ENCODE peak calls at places on chromosome X, in eight cellular contexts. K, S, R, L, J, V, G and Q are unnamed samples.

GRCh38 chrX:13732246-13733067 is 2.0 kb downstream of the TRAPPC2 start:
- DNase-seq in S (no peak), L (no peak), V (no peak), J (no peak), G (no peak), K (no peak), R (no peak), Q (no peak)

GRCh38 chrX:150362599-150363481 is at the start of gene MAMLD1:
- DNase-seq in R (peak; percentile 69), V (peak; percentile 32), L (peak; percentile 89), J (peak; percentile 76), S (peak; percentile 68), K (peak; percentile 82), G (peak; percentile 31), Q (no peak)

GRCh38 chrX:103404225-103405008 is 28.1 kb downstream of the BEX3 start:
- DNase-seq in G (peak; percentile 1), K (peak; percentile 88), V (peak; percentile 38), S (peak; percentile 18), J (peak; percentile 71), R (peak; percentile 74), L (no peak), Q (no peak)

GRCh38 chrX:85992811-85993229 is 54.5 kb downstream of the CHM start:
- DNase-seq in K (no peak), R (no peak), J (no peak), S (no peak), L (no peak), G (no peak), V (no peak), Q (no peak)

GRCh38 chrX:74383611-74384010 is 37.7 kb upstream of the SLC16A2 start:
- DNase-seq in S (peak; percentile 10), K (peak; percentile 58), L (no peak), J (no peak), G (no peak), V (no peak), R (peak; percentile 15), Q (no peak)

GRCh38 chrX:8726031-8726652 is 5.8 kb downstream of the ANOS1 start:
- DNase-seq in K (no peak), V (no peak), S (no peak), L (no peak), G (no peak), R (no peak), J (no peak), Q (no peak)

GRCh38 chrX:130575831-130576404 is 174.1 kb downstream of the RBMX2 start:
- DNase-seq in S (peak; percentile 21), J (peak; percentile 41), L (no peak), R (no peak), V (peak; percentile 0), K (peak; percentile 51), G (peak; percentile 3), Q (no peak)

GRCh38 chrX:68878977-68879376 is 50.2 kb downstream of the EFNB1 start:
- DNase-seq in G (no peak), L (no peak), K (no peak), J (no peak), V (no peak), S (no peak), R (no peak), Q (peak; percentile 84)

GRCh38 chrX:110133735-110134370 is 130.9 kb downstream of the TMEM164 start:
- DNase-seq in R (no peak), L (no peak), V (no peak), S (no peak), K (no peak), G (no peak), J (no peak), Q (no peak)

GRCh38 chrX:29196501-29196900 is 609.3 kb downstream of the IL1RAPL1 start:
- DNase-seq in R (no peak), S (no peak), L (no peak), V (no peak), G (no peak), K (no peak), J (no peak), Q (no peak)

GRCh38 chrX:118637997-118638396 is 89.4 kb upstream of the IL13RA1 start:
- DNase-seq in L (no peak), S (no peak), K (peak; percentile 11), V (no peak), G (no peak), J (no peak), R (no peak), Q (no peak)

GRCh38 chrX:100512471-100512870 is 72.3 kb upstream of the TNMD start:
- DNase-seq in S (no peak), V (no peak), R (no peak), J (no peak), L (no peak), K (peak; percentile 1), G (peak; percentile 2), Q (no peak)

GRCh38 chrX:106742831-106743230 is 16.3 kb downstream of the RNF128 start:
- DNase-seq in R (no peak), L (no peak), K (no peak), G (no peak), S (no peak), J (no peak), V (no peak), Q (no peak)

DNA sequence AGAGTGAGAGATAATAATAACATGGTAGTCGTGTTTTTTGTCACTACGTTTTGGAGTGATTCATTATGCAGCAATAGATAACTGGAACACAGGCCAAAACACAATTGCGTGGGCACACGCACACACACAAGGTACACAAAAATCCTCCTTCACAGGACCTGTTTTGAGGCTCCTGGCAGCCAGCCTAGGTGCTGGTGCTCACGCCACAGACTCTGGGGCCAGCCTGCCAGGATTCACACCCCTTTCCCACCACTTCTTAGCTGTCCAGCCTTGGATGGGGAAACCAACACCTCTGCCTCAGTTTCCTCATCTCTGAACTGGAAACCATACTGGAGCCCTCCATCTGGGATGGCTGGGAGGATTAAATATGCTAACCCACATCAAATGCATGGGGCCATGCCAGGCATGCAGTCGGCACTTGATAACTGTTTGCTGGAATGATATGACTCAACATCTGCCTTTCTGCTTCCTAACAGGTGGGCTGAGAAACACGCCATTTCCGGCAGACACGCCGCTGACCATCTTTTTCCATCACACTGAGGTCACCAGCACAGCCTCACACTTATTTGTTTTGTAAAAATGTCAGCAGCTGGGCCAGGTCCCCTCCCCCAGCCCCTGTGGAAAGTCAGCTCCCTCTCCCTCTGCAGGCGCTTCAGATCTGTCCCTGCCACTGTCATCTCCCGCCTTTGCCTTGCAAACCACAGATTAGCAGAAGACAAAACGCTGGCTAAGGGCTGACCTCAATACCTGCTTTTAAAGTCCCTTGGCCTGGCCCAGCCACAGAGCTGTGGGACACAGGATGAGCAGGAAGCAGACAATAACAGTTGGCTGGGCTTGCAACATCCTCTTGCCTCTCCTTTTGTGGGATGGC is 237.5 kb downstream of the BCOR start:
- DNase-seq in S (no peak), J (no peak), L (no peak), K (peak; percentile 65), R (peak; percentile 39), G (no peak), V (peak; percentile 36), Q (no peak)
- H3K27ac ChIP-seq in S (no peak overlapping the region), J (no peak overlapping the region), L (peak overlapping the region; percentile 22), K (peak overlapping the region; percentile 35), R (no peak overlapping the region), G (no peak overlapping the region), V (no peak overlapping the region), Q (no peak overlapping the region)

GRCh38 chrX:40149286-40150175 is 51.8 kb upstream of the BCOR start:
- DNase-seq in L (no peak), S (no peak), J (no peak), K (no peak), V (no peak), R (no peak), G (no peak), Q (no peak)
- H3K4me3 ChIP-seq in L (no peak overlapping the region), S (no peak overlapping the region), J (no peak overlapping the region), K (no peak overlapping the region), V (no peak overlapping the region), R (no peak overlapping the region), G (no peak overlapping the region), Q (no peak overlapping the region)

GRCh38 chrX:156001001-156001666 is 3.6 kb downstream of the IL9R start:
- DNase-seq in L (peak; percentile 67), S (no peak), J (no peak), G (no peak), K (no peak), V (no peak), R (no peak), Q (no peak)

GRCh38 chrX:156003486-156004185 is 6.1 kb downstream of the IL9R start:
- DNase-seq in J (no peak), S (no peak), V (no peak), G (no peak), K (no peak), R (no peak), L (no peak), Q (no peak)

GRCh38 chrX:156004256-156004655 is 6.8 kb downstream of the IL9R start:
- DNase-seq in S (no peak), L (no peak), J (no peak), V (no peak), K (no peak), R (no peak), G (no peak), Q (no peak)

GRCh38 chrX:156001667-156002021 is 4.1 kb downstream of the IL9R start:
- DNase-seq in S (no peak), L (no peak), G (no peak), R (no peak), V (no peak), J (no peak), K (no peak), Q (no peak)

DNA sequence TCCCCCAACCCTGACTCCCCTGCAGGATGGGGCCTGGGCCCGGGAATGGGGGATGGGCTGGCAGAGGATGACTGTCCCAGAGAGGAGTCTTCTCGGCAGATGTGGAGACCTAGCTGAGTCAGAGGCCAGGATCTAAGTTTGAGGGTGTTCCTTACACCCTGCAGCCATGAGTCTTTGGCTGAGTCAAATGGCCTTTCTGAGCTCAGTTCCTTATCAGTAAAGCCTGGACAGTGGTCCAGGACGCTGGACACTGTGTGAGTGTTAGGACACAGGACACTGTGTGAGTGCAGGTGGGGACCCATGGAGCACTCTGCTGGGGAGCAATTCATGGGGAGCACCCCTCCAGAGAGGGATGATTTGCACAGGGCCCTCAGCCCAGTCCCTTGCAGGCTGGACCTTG is 5.0 kb downstream of the IL9R start:
- DNase-seq in S (no peak), J (no peak), G (no peak), R (no peak), L (no peak), K (no peak), V (no peak), Q (no peak)
- H3K4me1 ChIP-seq in S (no peaks in the 10 kb centered on the region), J (no peaks in the 10 kb centered on the region), G (no peaks in the 10 kb centered on the region), R (no peaks in the 10 kb centered on the region), L (no peaks in the 10 kb centered on the region), K (no peaks in the 10 kb centered on the region), V (peaks cover 3% of the 10 kb centered on the region), Q (no peaks in the 10 kb centered on the region)

GRCh38 chrX:20435913-20436312 is 169.2 kb upstream of the RPS6KA3 start:
- DNase-seq in G (no peak), K (no peak), V (no peak), S (no peak), R (no peak), J (no peak), L (no peak), Q (no peak)

GRCh38 chrX:20433376-20433775 is 166.7 kb upstream of the RPS6KA3 start:
- DNase-seq in S (no peak), J (no peak), V (no peak), G (no peak), L (no peak), R (no peak), K (peak; percentile 44), Q (no peak)

GRCh38 chrX:20438871-20439526 is 172.3 kb upstream of the RPS6KA3 start:
- DNase-seq in R (no peak), S (no peak), J (no peak), V (no peak), L (no peak), K (no peak), G (no peak), Q (no peak)

GRCh38 chrX:20441123-20441522 is 174.4 kb upstream of the RPS6KA3 start:
- DNase-seq in S (no peak), J (no peak), R (no peak), G (no peak), V (no peak), K (no peak), L (no peak), Q (no peak)

GRCh38 chrX:20437678-20438077 is 171.0 kb upstream of the RPS6KA3 start:
- DNase-seq in K (no peak), G (peak; percentile 22), V (peak; percentile 48), J (no peak), L (no peak), R (no peak), S (no peak), Q (no peak)
- H3K27ac ChIP-seq in K (no peak overlapping the region), G (no peak overlapping the region), V (peak overlapping the region; percentile 34), J (no peak overlapping the region), L (no peak overlapping the region), R (no peak overlapping the region), S (no peak overlapping the region), Q (no peak overlapping the region)